ENCODE peak calls at places on chromosome 15, in five cellular contexts. One of them, this sample, is unnamed.

GRCh38 chr15:41917767-41918430 is 24.0 kb upstream of the SPTBN5 start:
- DNase-seq in NCI-H524: no peak
- DNase-seq in skeletal muscle cell: no peak
- DNase-seq in HEK293T: no peak
- DNase-seq in activated CD8-positive, alpha-beta memory T cell treated with anti-CD3 and anti-CD28 coated beads for 1 hour: no peak
- DNase-seq in this sample: no peak

GRCh38 chr15:28107111-28107893 is 8.2 kb upstream of the OCA2 start:
- DNase-seq in skeletal muscle cell: no peak
- DNase-seq in NCI-H524: no peak
- DNase-seq in HEK293T: no peak
- DNase-seq in activated CD8-positive, alpha-beta memory T cell treated with anti-CD3 and anti-CD28 coated beads for 1 hour: no peak
- DNase-seq in this sample: no peak

GRCh38 chr15:77863491-77864105 is 213.9 kb downstream of the TBC1D2B start:
- DNase-seq in HEK293T: no peak
- DNase-seq in activated CD8-positive, alpha-beta memory T cell treated with anti-CD3 and anti-CD28 coated beads for 1 hour: no peak
- DNase-seq in skeletal muscle cell: no peak
- DNase-seq in NCI-H524: no peak
- DNase-seq in this sample: no peak

GRCh38 chr15:77031376-77032050 is 36.6 kb downstream of the PSTPIP1 start:
- DNase-seq in activated CD8-positive, alpha-beta memory T cell treated with anti-CD3 and anti-CD28 coated beads for 1 hour: no peak
- DNase-seq in HEK293T: no peak
- DNase-seq in skeletal muscle cell: no peak
- DNase-seq in NCI-H524: peak; percentile 85
- DNase-seq in this sample: no peak

GRCh38 chr15:69979783-69980182 is 117.9 kb downstream of the TLE3 start:
- DNase-seq in activated CD8-positive, alpha-beta memory T cell treated with anti-CD3 and anti-CD28 coated beads for 1 hour: no peak
- DNase-seq in skeletal muscle cell: no peak
- DNase-seq in NCI-H524: no peak
- DNase-seq in HEK293T: no peak
- DNase-seq in this sample: no peak

GRCh38 chr15:92845109-92845508 is 55.0 kb upstream of the CHD2 start:
- DNase-seq in NCI-H524: no peak
- DNase-seq in skeletal muscle cell: no peak
- DNase-seq in HEK293T: no peak
- DNase-seq in activated CD8-positive, alpha-beta memory T cell treated with anti-CD3 and anti-CD28 coated beads for 1 hour: no peak
- DNase-seq in this sample: no peak

GRCh38 chr15:90710436-90710835 is 6.7 kb upstream of the BLM start:
- DNase-seq in skeletal muscle cell: no peak
- DNase-seq in HEK293T: no peak
- DNase-seq in NCI-H524: no peak
- DNase-seq in activated CD8-positive, alpha-beta memory T cell treated with anti-CD3 and anti-CD28 coated beads for 1 hour: no peak
- DNase-seq in this sample: no peak

GRCh38 chr15:85582719-85583089 is 202.3 kb downstream of the AKAP13 start:
- DNase-seq in skeletal muscle cell: no peak
- DNase-seq in NCI-H524: peak; percentile 88
- DNase-seq in HEK293T: no peak
- DNase-seq in activated CD8-positive, alpha-beta memory T cell treated with anti-CD3 and anti-CD28 coated beads for 1 hour: peak; percentile 34
- DNase-seq in this sample: no peak

GRCh38 chr15:54687628-54688027 is 509.1 kb downstream of the RSL24D1 start:
- DNase-seq in activated CD8-positive, alpha-beta memory T cell treated with anti-CD3 and anti-CD28 coated beads for 1 hour: no peak
- DNase-seq in skeletal muscle cell: no peak
- DNase-seq in NCI-H524: no peak
- DNase-seq in HEK293T: no peak
- DNase-seq in this sample: no peak

GRCh38 chr15:79025201-79025600 is 65.4 kb downstream of the RASGRF1 start:
- DNase-seq in skeletal muscle cell: no peak
- DNase-seq in NCI-H524: peak; percentile 9
- DNase-seq in HEK293T: no peak
- DNase-seq in activated CD8-positive, alpha-beta memory T cell treated with anti-CD3 and anti-CD28 coated beads for 1 hour: no peak
- DNase-seq in this sample: no peak

GRCh38 chr15:58684036-58684700 is 65.3 kb downstream of the ADAM10 start:
- DNase-seq in activated CD8-positive, alpha-beta memory T cell treated with anti-CD3 and anti-CD28 coated beads for 1 hour: no peak
- DNase-seq in NCI-H524: no peak
- DNase-seq in skeletal muscle cell: no peak
- DNase-seq in HEK293T: no peak
- DNase-seq in this sample: no peak

GRCh38 chr15:61794276-61794675 is 266.0 kb downstream of the VPS13C start:
- DNase-seq in activated CD8-positive, alpha-beta memory T cell treated with anti-CD3 and anti-CD28 coated beads for 1 hour: no peak
- DNase-seq in skeletal muscle cell: no peak
- DNase-seq in NCI-H524: no peak
- DNase-seq in HEK293T: no peak
- DNase-seq in this sample: no peak

GRCh38 chr15:25250906-25251622 is 187.8 kb downstream of the UBE3A start:
- DNase-seq in activated CD8-positive, alpha-beta memory T cell treated with anti-CD3 and anti-CD28 coated beads for 1 hour: no peak
- DNase-seq in NCI-H524: no peak
- DNase-seq in HEK293T: no peak
- DNase-seq in skeletal muscle cell: no peak
- DNase-seq in this sample: no peak

GRCh38 chr15:69853572-69853971 is 244.1 kb downstream of the TLE3 start:
- DNase-seq in skeletal muscle cell: peak; percentile 77
- DNase-seq in HEK293T: no peak
- DNase-seq in activated CD8-positive, alpha-beta memory T cell treated with anti-CD3 and anti-CD28 coated beads for 1 hour: no peak
- DNase-seq in NCI-H524: no peak
- DNase-seq in this sample: no peak

GRCh38 chr15:70480196-70480856 is 283.0 kb downstream of the UACA start:
- DNase-seq in HEK293T: no peak
- DNase-seq in NCI-H524: no peak
- DNase-seq in activated CD8-positive, alpha-beta memory T cell treated with anti-CD3 and anti-CD28 coated beads for 1 hour: no peak
- DNase-seq in skeletal muscle cell: no peak
- DNase-seq in this sample: no peak

GRCh38 chr15:76575177-76576078 is 238.9 kb downstream of the ISL2 start:
- DNase-seq in HEK293T: no peak
- DNase-seq in NCI-H524: no peak
- DNase-seq in skeletal muscle cell: no peak
- DNase-seq in activated CD8-positive, alpha-beta memory T cell treated with anti-CD3 and anti-CD28 coated beads for 1 hour: no peak
- DNase-seq in this sample: no peak

GRCh38 chr15:65787260-65787659 is 4.8 kb downstream of the DENND4A start:
- DNase-seq in skeletal muscle cell: no peak
- DNase-seq in NCI-H524: no peak
- DNase-seq in HEK293T: no peak
- DNase-seq in activated CD8-positive, alpha-beta memory T cell treated with anti-CD3 and anti-CD28 coated beads for 1 hour: no peak
- DNase-seq in this sample: no peak

GRCh38 chr15:68479406-68479805 is 47.4 kb upstream of the ITGA11 start:
- DNase-seq in NCI-H524: no peak
- DNase-seq in HEK293T: no peak
- DNase-seq in activated CD8-positive, alpha-beta memory T cell treated with anti-CD3 and anti-CD28 coated beads for 1 hour: no peak
- DNase-seq in skeletal muscle cell: peak; percentile 73
- DNase-seq in this sample: no peak

GRCh38 chr15:28901587-28901980 is 15.8 kb downstream of the APBA2 start:
- DNase-seq in HEK293T: no peak
- DNase-seq in activated CD8-positive, alpha-beta memory T cell treated with anti-CD3 and anti-CD28 coated beads for 1 hour: no peak
- DNase-seq in NCI-H524: no peak
- DNase-seq in skeletal muscle cell: no peak
- DNase-seq in this sample: no peak

GRCh38 chr15:31031471-31032064 is 40.1 kb upstream of the MTMR10 start:
- DNase-seq in NCI-H524: no peak
- DNase-seq in activated CD8-positive, alpha-beta memory T cell treated with anti-CD3 and anti-CD28 coated beads for 1 hour: no peak
- DNase-seq in HEK293T: no peak
- DNase-seq in skeletal muscle cell: no peak
- DNase-seq in this sample: no peak

GRCh38 chr15:74517096-74517495 is 23.9 kb upstream of the ARID3B start:
- DNase-seq in skeletal muscle cell: no peak
- DNase-seq in NCI-H524: no peak
- DNase-seq in activated CD8-positive, alpha-beta memory T cell treated with anti-CD3 and anti-CD28 coated beads for 1 hour: no peak
- DNase-seq in HEK293T: no peak
- DNase-seq in this sample: no peak

GRCh38 chr15:26102988-26103387 is 239.9 kb upstream of the ATP10A start:
- DNase-seq in skeletal muscle cell: no peak
- DNase-seq in activated CD8-positive, alpha-beta memory T cell treated with anti-CD3 and anti-CD28 coated beads for 1 hour: no peak
- DNase-seq in NCI-H524: no peak
- DNase-seq in HEK293T: no peak
- DNase-seq in this sample: no peak

This sample was measured in cerebellum.